ENCODE peak calls at places on chromosomes 16 and 17, in eight cellular contexts. E is A673, P is stomach, C is cardiac muscle cell, K is A549, Z is heart left ventricle, A is IMR-90, R is breast epithelium. B is an unnamed sample.

GRCh38 chr17:78316115-78316866 is 43.6 kb downstream of the SOCS3 start:
- DNase-seq in A (no peak), P (no peak), K (peak; percentile 61), R (no peak), E (no peak), C (no peak), Z (no peak), B (no peak)

GRCh38 chr16:55225972-55226542 is 97.9 kb upstream of the IRX6 start:
- DNase-seq in K (no peak), R (no peak), C (no peak), E (no peak), Z (no peak), A (no peak), P (no peak), B (no peak)

GRCh38 chr16:57627184-57627871 is 1.1 kb upstream of the ADGRG1 start:
- DNase-seq in A (peak; percentile 85), Z (no peak), E (no peak), K (peak; percentile 79), C (peak; percentile 77), R (peak; percentile 78), P (no peak), B (no peak)

GRCh38 chr16:75250089-75250808 is 1.2 kb downstream of the BCAR1 start:
- DNase-seq in E (no peak), K (no peak), Z (peak; percentile 66), C (no peak), P (peak; percentile 90), A (no peak), R (peak; percentile 57), B (no peak)

GRCh38 chr17:17391575-17392370 is 85.0 kb upstream of the MED9 start:
- DNase-seq in A (no peak), R (no peak), P (no peak), K (peak; percentile 51), E (peak; percentile 13), Z (peak; percentile 30), C (no peak), B (peak; percentile 66)

GRCh38 chr17:57541472-57542394 is 203.4 kb downstream of the CCDC182 start:
- DNase-seq in P (no peak), E (peak; percentile 84), R (no peak), K (peak; percentile 85), A (peak; percentile 50), Z (no peak), C (peak; percentile 93), B (no peak)

GRCh38 chr16:7765079-7765550 is 432.5 kb downstream of the RBFOX1 start:
- DNase-seq in E (no peak), C (no peak), R (no peak), K (no peak), A (no peak), P (no peak), Z (no peak), B (no peak)

GRCh38 chr17:76264755-76265623 is at the start of gene UBALD2:
- DNase-seq in K (peak; percentile 100), E (peak; percentile 100), P (peak; percentile 100), Z (peak; percentile 100), R (peak; percentile 100), A (peak; percentile 100), C (peak; percentile 100), B (peak; percentile 98)

GRCh38 chr16:89607937-89608740 is 5.3 kb upstream of the DPEP1 start:
- DNase-seq in P (no peak), Z (no peak), A (no peak), C (no peak), K (no peak), E (no peak), R (no peak), B (no peak)

GRCh38 chr16:48459167-48459566 is 74.0 kb upstream of the SIAH1 start:
- DNase-seq in E (no peak), K (no peak), A (no peak), R (no peak), P (no peak), Z (no peak), C (no peak), B (no peak)

GRCh38 chr16:53090591-53091507 is 36.1 kb downstream of the CHD9 start:
- DNase-seq in R (peak; percentile 96), C (peak; percentile 100), A (peak; percentile 98), E (peak; percentile 90), K (no peak), Z (peak; percentile 94), P (peak; percentile 71), B (no peak)

GRCh38 chr17:28018439-28019070 is 23.9 kb upstream of the NLK start:
- DNase-seq in Z (no peak), C (peak; percentile 49), K (peak; percentile 8), E (no peak), R (no peak), A (peak; percentile 33), P (no peak), B (no peak)

GRCh38 chr17:53627511-53627910 is 195.2 kb upstream of the KIF2B start:
- DNase-seq in Z (no peak), R (no peak), K (peak; percentile 26), A (peak; percentile 69), P (no peak), E (peak; percentile 19), C (peak; percentile 70), B (no peak)

GRCh38 chr16:50804290-50804907 is 62.5 kb downstream of the CYLD start:
- DNase-seq in Z (no peak), E (no peak), A (no peak), C (no peak), P (no peak), K (no peak), R (no peak), B (no peak)

GRCh38 chr16:8959921-8960787 is 3.6 kb downstream of the USP7 start:
- DNase-seq in E (no peak), A (peak; percentile 37), R (no peak), P (no peak), K (no peak), C (peak; percentile 34), Z (no peak), B (no peak)

GRCh38 chr16:8962393-8963009 is 1.2 kb downstream of the USP7 start:
- DNase-seq in K (no peak), C (no peak), E (peak; percentile 20), P (peak; percentile 50), A (no peak), R (no peak), Z (no peak), B (peak; percentile 38)

GRCh38 chr16:8963010-8963824 is 489 bp downstream of the USP7 start:
- DNase-seq in R (no peak), C (no peak), E (peak; percentile 33), K (no peak), P (no peak), A (no peak), Z (no peak), B (no peak)

GRCh38 chr16:8960788-8961109 is 3.0 kb downstream of the USP7 start:
- DNase-seq in E (no peak), C (no peak), P (no peak), A (no peak), R (no peak), Z (no peak), K (no peak), B (no peak)

DNA sequence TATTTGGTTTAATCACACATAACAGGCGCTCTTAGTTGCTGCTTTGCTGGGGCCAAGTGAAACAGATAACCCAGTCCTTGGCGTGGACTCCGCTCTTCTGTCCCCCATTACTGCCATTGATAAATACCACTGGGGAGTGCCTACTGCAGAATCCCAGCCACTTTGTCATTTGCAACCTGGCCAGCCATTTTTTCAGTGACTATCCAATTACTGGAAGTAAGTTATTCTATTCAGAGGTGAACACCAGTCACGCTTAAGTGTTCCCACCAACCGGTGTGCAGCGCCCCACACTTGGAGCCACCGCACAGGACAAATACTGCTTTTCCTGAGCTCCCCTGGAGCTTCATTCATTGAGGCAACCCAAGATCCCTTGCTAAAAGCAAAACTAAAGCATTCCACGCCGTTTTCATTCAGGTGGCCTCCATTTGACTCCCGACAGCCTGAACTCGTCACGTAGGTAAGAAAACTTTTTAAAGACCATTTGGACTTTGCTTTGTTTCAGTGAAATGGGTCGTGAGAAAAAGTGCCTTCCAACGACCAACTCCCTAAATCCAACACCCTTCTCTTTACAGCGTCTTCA is 1.8 kb downstream of the USP7 start:
- DNase-seq in Z (no peak), A (no peak), E (no peak), C (no peak), K (no peak), P (no peak), R (no peak), B (no peak)
- H3K27ac ChIP-seq in Z (no peak overlapping the region), A (no peak overlapping the region), E (peak overlapping the region; percentile 90), C (no peak overlapping the region), K (peak overlapping the region; percentile 96), P (no peak overlapping the region), R (no peak overlapping the region), B (peak overlapping the region; percentile 81)

GRCh38 chr16:62478903-62479458 is 442.7 kb upstream of the CDH8 start:
- DNase-seq in R (no peak), E (no peak), P (no peak), Z (no peak), C (no peak), A (no peak), K (no peak), B (no peak)
- H3K9me3 ChIP-seq in R (no peaks in the 10 kb centered on the region), E (no peaks in the 10 kb centered on the region), P (peaks cover 36% of the 10 kb centered on the region), Z (peaks cover 4% of the 10 kb centered on the region), C (no peaks in the 10 kb centered on the region), A (peaks cover 34% of the 10 kb centered on the region), K (no peaks in the 10 kb centered on the region), B (peaks cover 23% of the 10 kb centered on the region)

GRCh38 chr16:27246439-27246838 is 22.1 kb downstream of the NSMCE1 start:
- DNase-seq in C (no peak), Z (no peak), A (no peak), P (no peak), K (no peak), R (peak; percentile 15), E (no peak), B (no peak)
- H3K27ac ChIP-seq in C (no peak overlapping the region), Z (no peak overlapping the region), A (peak overlapping the region; percentile 55), P (no peak overlapping the region), K (peak overlapping the region; percentile 60), R (no peak overlapping the region), E (no peak overlapping the region), B (no peak overlapping the region)

GRCh38 chr16:65771707-65772106 is 594.8 kb upstream of the CDH5 start:
- DNase-seq in C (no peak), K (no peak), P (no peak), Z (no peak), E (no peak), R (no peak), A (no peak), B (no peak)

GRCh38 chr16:65772134-65772732 is 594.3 kb upstream of the CDH5 start:
- DNase-seq in K (no peak), R (no peak), Z (no peak), E (no peak), A (no peak), C (no peak), P (no peak), B (no peak)

GRCh38 chr16:65770752-65771151 is 595.7 kb upstream of the CDH5 start:
- DNase-seq in C (no peak), K (no peak), P (no peak), A (no peak), Z (no peak), E (no peak), R (no peak), B (no peak)

GRCh38 chr16:65774350-65774749 is 592.1 kb upstream of the CDH5 start:
- DNase-seq in E (no peak), C (no peak), Z (no peak), P (no peak), R (no peak), A (no peak), K (no peak), B (no peak)

DNA sequence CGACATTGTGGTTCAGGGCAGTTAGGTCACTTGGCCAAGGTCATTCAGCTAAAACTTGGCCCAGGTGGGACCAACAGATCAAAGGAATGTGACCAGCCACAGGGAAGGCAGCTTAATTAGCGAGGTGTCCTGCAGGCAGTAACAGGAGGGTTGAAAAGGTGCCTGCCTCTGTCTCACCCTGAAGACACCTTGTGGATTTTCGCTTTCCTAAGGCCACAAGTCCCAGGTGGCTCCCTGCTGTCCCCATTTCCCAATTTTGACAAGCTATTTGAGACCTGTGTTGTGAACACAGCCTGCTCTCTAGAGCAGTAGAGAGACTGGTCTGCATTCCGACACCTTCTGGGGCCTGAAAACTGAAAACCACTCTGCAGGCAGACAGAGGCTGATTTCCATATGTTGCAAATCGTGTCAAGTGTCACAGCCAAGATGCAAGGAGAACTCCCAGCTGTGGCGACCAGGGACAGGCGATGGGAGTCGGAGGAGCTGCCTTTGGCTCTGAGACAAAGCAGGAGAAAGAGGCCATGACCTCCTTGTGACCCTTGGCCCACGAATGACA is 593.1 kb upstream of the CDH5 start:
- DNase-seq in P (no peak), K (no peak), C (no peak), E (no peak), R (no peak), Z (no peak), A (no peak), B (no peak)
- H3K9me3 ChIP-seq in P (peaks cover 30% of the 10 kb centered on the region), K (no peaks in the 10 kb centered on the region), C (no peaks in the 10 kb centered on the region), E (peaks cover 13% of the 10 kb centered on the region), R (no peaks in the 10 kb centered on the region), Z (peaks cover 21% of the 10 kb centered on the region), A (peaks cover 14% of the 10 kb centered on the region), B (no peaks in the 10 kb centered on the region)

B was measured in CD4-positive, alpha-beta T cell.